ENCODE peak calls at places on chromosomes 7 and 10, in eight cellular contexts. P, Y, V, K, O, A, R and W are unnamed samples.

GRCh38 chr10:91229683-91230082 is 9.2 kb downstream of the PCGF5 start:
- DNase-seq in P (no peak), Y (no peak), V (no peak), K (no peak), O (no peak), A (no peak), R (no peak), W (no peak)

GRCh38 chr7:81190997-81191747 is 272.3 kb upstream of the SEMA3C start:
- DNase-seq in P (peak; percentile 46), Y (no peak), V (peak; percentile 56), K (no peak), O (peak; percentile 46), A (peak; percentile 69), R (no peak), W (no peak)

GRCh38 chr10:48291190-48291589 is 15.3 kb upstream of the MAPK8 start:
- DNase-seq in P (no peak), Y (no peak), V (no peak), K (no peak), O (no peak), A (no peak), R (no peak), W (no peak)

GRCh38 chr10:11157292-11158052 is 139.8 kb downstream of the CELF2 start:
- DNase-seq in P (no peak), Y (no peak), V (no peak), K (no peak), O (no peak), A (no peak), R (no peak), W (no peak)

GRCh38 chr7:45593877-45594276 is 19.7 kb downstream of the ADCY1 start:
- DNase-seq in P (no peak), Y (peak; percentile 11), V (no peak), K (no peak), O (no peak), A (no peak), R (no peak), W (no peak)

GRCh38 chr10:133241501-133242205 is 4.0 kb downstream of the VENTX start:
- DNase-seq in P (no peak), Y (no peak), V (no peak), K (peak; percentile 39), O (no peak), A (no peak), R (no peak), W (no peak)

GRCh38 chr7:131765575-131765974 is 209.1 kb upstream of the PODXL start:
- DNase-seq in P (no peak), Y (no peak), V (no peak), K (no peak), O (no peak), A (no peak), R (no peak), W (no peak)

GRCh38 chr7:9945131-9945530 is 1028.5 kb upstream of the PHF14 start:
- DNase-seq in P (no peak), Y (no peak), V (no peak), K (no peak), O (no peak), A (no peak), R (no peak), W (no peak)

GRCh38 chr7:115293628-115294236 is 371.8 kb downstream of the MDFIC start:
- DNase-seq in P (no peak), Y (no peak), V (peak; percentile 53), K (no peak), O (no peak), A (peak; percentile 19), R (no peak), W (no peak)

GRCh38 chr10:14585287-14586193 is 189.2 kb downstream of the FAM107B start:
- DNase-seq in P (no peak), Y (peak; percentile 56), V (no peak), K (no peak), O (no peak), A (no peak), R (no peak), W (peak; percentile 72)

GRCh38 chr10:29304259-29305030 is 15.6 kb downstream of the LYZL1 start:
- DNase-seq in P (peak; percentile 71), Y (peak; percentile 54), V (peak; percentile 70), K (peak; percentile 53), O (peak; percentile 84), A (peak; percentile 41), R (peak; percentile 12), W (peak; percentile 82)

GRCh38 chr7:157718303-157719007 is 381.7 kb downstream of the DNAJB6 start:
- DNase-seq in P (no peak), Y (no peak), V (no peak), K (no peak), O (no peak), A (no peak), R (no peak), W (no peak)

GRCh38 chr7:116122972-116123595 is 87.3 kb upstream of the TES start:
- DNase-seq in P (peak; percentile 13), Y (no peak), V (peak; percentile 66), K (peak; percentile 22), O (peak; percentile 54), A (no peak), R (no peak), W (no peak)

GRCh38 chr10:124728071-124728829 is 15.9 kb downstream of the FAM53B start:
- DNase-seq in P (no peak), Y (no peak), V (peak; percentile 46), K (peak; percentile 70), O (no peak), A (no peak), R (no peak), W (peak; percentile 57)

GRCh38 chr10:16854623-16855022 is 37.4 kb upstream of the RSU1 start:
- DNase-seq in P (no peak), Y (no peak), V (no peak), K (no peak), O (peak; percentile 57), A (peak; percentile 67), R (no peak), W (no peak)

GRCh38 chr7:75931676-75932075 is 16.7 kb downstream of the POR start:
- DNase-seq in P (no peak), Y (no peak), V (no peak), K (no peak), O (no peak), A (no peak), R (peak; percentile 93), W (no peak)

GRCh38 chr10:113435881-113436280 is 117.0 kb upstream of the HABP2 start:
- DNase-seq in P (no peak), Y (no peak), V (no peak), K (no peak), O (peak; percentile 38), A (no peak), R (no peak), W (no peak)

GRCh38 chr7:29987821-29988317 is 1.7 kb downstream of the SCRN1 start:
- DNase-seq in P (peak; percentile 84), Y (no peak), V (peak; percentile 88), K (no peak), O (peak; percentile 84), A (peak; percentile 88), R (no peak), W (peak; percentile 85)

GRCh38 chr7:157358041-157358752 is 21.4 kb downstream of the DNAJB6 start:
- DNase-seq in P (no peak), Y (no peak), V (no peak), K (no peak), O (no peak), A (peak; percentile 29), R (peak; percentile 45), W (no peak)

GRCh38 chr10:13604641-13605040 is 17.9 kb downstream of the PRPF18 start:
- DNase-seq in P (no peak), Y (no peak), V (no peak), K (no peak), O (no peak), A (no peak), R (no peak), W (no peak)

GRCh38 chr7:128893251-128894100 is 17.0 kb downstream of the KCP start:
- DNase-seq in P (no peak), Y (no peak), V (no peak), K (no peak), O (no peak), A (peak; percentile 85), R (no peak), W (no peak)

GRCh38 chr10:47047127-47047504 is 135.9 kb downstream of the PTPN20 start:
- DNase-seq in P (no peak), Y (no peak), V (no peak), K (no peak), O (no peak), A (no peak), R (no peak), W (no peak)

GRCh38 chr10:54318470-54318869 is 482.6 kb downstream of the PCDH15 start:
- DNase-seq in P (no peak), Y (no peak), V (no peak), K (no peak), O (no peak), A (no peak), R (no peak), W (no peak)

GRCh38 chr7:127888411-127888810 is 142.8 kb downstream of the LRRC4 start:
- DNase-seq in P (no peak), Y (no peak), V (no peak), K (no peak), O (no peak), A (no peak), R (no peak), W (peak; percentile 72)

GRCh38 chr10:112235920-112236319 is 47.3 kb upstream of the TECTB start:
- DNase-seq in P (no peak), Y (no peak), V (peak; percentile 17), K (no peak), O (no peak), A (peak; percentile 82), R (no peak), W (no peak)

GRCh38 chr7:108132551-108133265 is 2.5 kb upstream of the LAMB4 start:
- DNase-seq in P (no peak), Y (peak; percentile 38), V (no peak), K (no peak), O (no peak), A (peak; percentile 95), R (no peak), W (peak; percentile 64)

GRCh38 chr10:104038958-104039752 is 46.5 kb downstream of the COL17A1 start:
- DNase-seq in P (no peak), Y (no peak), V (no peak), K (no peak), O (no peak), A (no peak), R (no peak), W (no peak)

GRCh38 chr10:93412801-93413200 is 69.3 kb downstream of the MYOF start:
- DNase-seq in P (no peak), Y (no peak), V (no peak), K (no peak), O (no peak), A (no peak), R (no peak), W (no peak)

GRCh38 chr7:106535234-106536026 is 125.5 kb downstream of the CCDC71L start:
- DNase-seq in P (no peak), Y (no peak), V (no peak), K (no peak), O (peak; percentile 72), A (peak; percentile 11), R (no peak), W (no peak)